ENCODE peak calls at places on chromosomes 4 and X, in four cellular contexts. U is breast epithelium, D is colonic mucosa, G is fibroblast of lung. E is an unnamed sample.
A peak's percentile ranks its signal among the peaks of the same experiment; 100 is the strongest.

GRCh38 chrX:69503835-69504625 is at the start of gene NALF2:
- DNase-seq in G (peak; percentile 32), D (peak; percentile 45), U (no peak), E (peak; percentile 50)

GRCh38 chrX:115392031-115392430 is 102.5 kb downstream of the LUZP4 start:
- DNase-seq in U (no peak), G (no peak), D (no peak), E (no peak)

GRCh38 chrX:8731579-8732395 is at the start of gene ANOS1:
- DNase-seq in D (no peak), U (no peak), G (peak; percentile 11), E (peak; percentile 56)

GRCh38 chr4:169017971-169018370 is 7.9 kb upstream of the CBR4 start:
- DNase-seq in G (no peak), U (no peak), D (no peak), E (no peak)

GRCh38 chrX:48636286-48636685 is 39.0 kb downstream of the WDR13 start:
- DNase-seq in D (no peak), G (no peak), U (no peak), E (no peak)

GRCh38 chr4:70365479-70365878 is 4.9 kb downstream of the SMR3A start:
- DNase-seq in G (no peak), U (no peak), D (no peak), E (peak; percentile 13)

GRCh38 chrX:40177942-40178715 is 80.4 kb upstream of the BCOR start:
- DNase-seq in U (no peak), G (no peak), D (no peak), E (no peak)

GRCh38 chr4:171851295-171851694 is 38.1 kb downstream of the GALNTL6 start:
- DNase-seq in U (no peak), D (no peak), G (no peak), E (no peak)

GRCh38 chr4:93791570-93792195 is 36.9 kb upstream of the ATOH1 start:
- DNase-seq in U (no peak), D (peak; percentile 69), G (peak; percentile 62), E (peak; percentile 70)

GRCh38 chr4:150679767-150680088 is 97.8 kb downstream of the MAB21L2 start:
- DNase-seq in D (no peak), G (no peak), U (no peak), E (no peak)

GRCh38 chr4:82745173-82745842 is 53.3 kb downstream of the SCD5 start:
- DNase-seq in U (peak; percentile 23), D (no peak), G (no peak), E (no peak)

GRCh38 chr4:15427715-15428114 is at the start of gene C1QTNF7:
- DNase-seq in U (no peak), D (no peak), G (peak; percentile 35), E (no peak)

GRCh38 chr4:158253350-158253980 is 43.2 kb downstream of the TMEM144 start:
- DNase-seq in D (peak; percentile 60), G (peak; percentile 71), U (peak; percentile 39), E (peak; percentile 72)

GRCh38 chrX:13938053-13938765 is 91.5 kb downstream of the GEMIN8 start:
- DNase-seq in U (peak; percentile 48), D (peak; percentile 47), G (peak; percentile 8), E (peak; percentile 10)

GRCh38 chr4:129064717-129065116 is 28.6 kb downstream of the SCLT1 start:
- DNase-seq in G (peak; percentile 91), D (no peak), U (no peak), E (peak; percentile 75)

GRCh38 chrX:139702658-139703057 is 5.3 kb downstream of the MCF2 start:
- DNase-seq in U (no peak), D (no peak), G (no peak), E (no peak)

GRCh38 chrX:154534526-154535322 is 11.9 kb downstream of the G6PD start:
- DNase-seq in D (peak; percentile 91), G (peak; percentile 81), U (peak; percentile 81), E (peak; percentile 85)

GRCh38 chr4:13821522-13821921 is 194.0 kb upstream of the BOD1L1 start:
- DNase-seq in U (no peak), G (no peak), D (no peak), E (peak; percentile 34)

GRCh38 chr4:41106081-41106480 is 108.3 kb downstream of the APBB2 start:
- DNase-seq in U (no peak), D (no peak), G (no peak), E (no peak)

GRCh38 chr4:5870701-5871100 is 22.2 kb downstream of the CRMP1 start:
- DNase-seq in U (no peak), G (no peak), D (no peak), E (no peak)

GRCh38 chr4:155805016-155805415 is 46.2 kb downstream of the GUCY1B1 start:
- DNase-seq in G (peak; percentile 73), U (no peak), D (no peak), E (peak; percentile 59)

GRCh38 chrX:100368167-100368566 is 41.9 kb downstream of the PCDH19 start:
- DNase-seq in D (no peak), U (no peak), G (peak; percentile 1), E (peak; percentile 41)

GRCh38 chr4:159446266-159446976 is 343.5 kb downstream of the RAPGEF2 start:
- DNase-seq in U (no peak), G (peak; percentile 84), D (peak; percentile 18), E (peak; percentile 80)

GRCh38 chr4:173121044-173121685 is 47.4 kb upstream of the GALNT7 start:
- DNase-seq in U (no peak), D (peak; percentile 65), G (peak; percentile 6), E (peak; percentile 9)

GRCh38 chr4:173130671-173131070 is 37.9 kb upstream of the GALNT7 start:
- DNase-seq in U (no peak), G (no peak), D (no peak), E (no peak)

GRCh38 chr4:173128199-173128890 is 40.3 kb upstream of the GALNT7 start:
- DNase-seq in D (no peak), G (no peak), U (no peak), E (no peak)

GRCh38 chr4:173124209-173124865 is 44.3 kb upstream of the GALNT7 start:
- DNase-seq in U (no peak), G (no peak), D (no peak), E (no peak)

GRCh38 chr4:173125216-173125812 is 43.3 kb upstream of the GALNT7 start:
- DNase-seq in G (no peak), D (no peak), U (no peak), E (no peak)
- H3K27me3 ChIP-seq in G (no peaks in the 10 kb centered on the region), D (no peaks in the 10 kb centered on the region), U (no peaks in the 10 kb centered on the region), E (no peaks in the 10 kb centered on the region)

DNA sequence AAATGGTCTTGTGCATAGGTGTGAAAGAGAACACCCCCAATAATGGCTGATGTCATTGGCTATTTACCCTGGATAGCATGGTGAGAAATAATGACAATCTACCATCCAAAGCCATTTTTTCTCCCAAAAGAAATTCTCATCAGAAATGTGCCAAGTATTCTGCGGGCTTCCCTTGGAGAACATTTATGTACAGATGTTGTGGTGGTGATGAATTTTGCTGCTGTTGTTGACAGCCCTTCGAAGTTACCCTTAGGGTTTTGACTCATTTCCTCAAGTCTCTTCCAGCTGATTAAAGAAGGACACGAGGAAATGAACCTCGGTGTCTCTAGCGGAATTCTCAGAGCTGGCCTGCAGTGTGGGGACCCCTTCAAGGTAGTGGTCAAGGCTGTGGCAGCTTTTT is 3.4 kb downstream of the KIT start:
- DNase-seq in U (no peak), G (no peak), D (no peak), E (peak; percentile 66)
- H3K4me3 ChIP-seq in U (no peak overlapping the region), G (no peak overlapping the region), D (no peak overlapping the region), E (no peak overlapping the region)

DNA sequence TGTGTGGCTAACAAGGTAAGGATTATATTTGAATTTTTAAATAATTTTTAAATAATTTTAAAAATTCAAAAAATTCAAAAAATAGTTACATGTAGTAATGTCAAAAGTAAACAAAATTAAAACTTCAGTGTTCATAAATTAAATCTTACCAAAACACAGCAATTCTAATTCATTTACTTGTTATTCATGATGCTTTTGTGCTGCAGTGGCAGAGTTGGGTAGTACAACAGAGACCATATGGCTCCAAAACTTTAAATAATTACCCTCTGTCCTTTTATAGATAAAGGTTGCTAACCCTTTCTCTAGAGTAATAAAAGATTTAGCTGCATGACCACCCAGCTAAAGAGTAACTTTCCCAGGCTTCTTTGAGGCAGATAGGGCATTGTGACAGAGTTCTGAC is 1355.6 kb downstream of the FSTL5 start:
- DNase-seq in U (no peak), G (no peak), D (no peak), E (no peak)
- TF ChIP-seq CTCF in U (no peak), G (no peak), D (no peak), E (no peak)

DNA sequence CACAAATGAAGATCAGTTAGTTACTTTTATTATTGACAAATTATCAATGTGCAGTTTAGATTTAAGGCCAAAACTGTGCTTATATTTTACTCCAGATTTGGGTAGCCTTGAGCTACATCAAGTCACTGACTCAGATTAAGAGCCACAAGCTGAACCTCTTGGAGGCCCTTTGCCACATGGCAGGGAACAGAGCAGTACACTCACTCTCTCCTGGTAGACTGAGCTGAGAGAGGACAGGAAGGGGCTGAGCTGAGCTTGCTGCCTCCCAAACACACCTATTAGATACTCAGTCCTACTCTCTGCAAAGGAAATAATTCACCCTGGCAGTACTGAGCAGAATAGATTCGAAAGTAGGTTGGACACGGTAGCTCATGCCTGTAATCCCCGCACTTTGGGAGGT is 7.8 kb downstream of the STAP1 start:
- DNase-seq in D (no peak), U (no peak), G (no peak), E (no peak)
- H3K27me3 ChIP-seq in D (no peaks in the 10 kb centered on the region), U (no peaks in the 10 kb centered on the region), G (no peaks in the 10 kb centered on the region), E (no peaks in the 10 kb centered on the region)

DNA sequence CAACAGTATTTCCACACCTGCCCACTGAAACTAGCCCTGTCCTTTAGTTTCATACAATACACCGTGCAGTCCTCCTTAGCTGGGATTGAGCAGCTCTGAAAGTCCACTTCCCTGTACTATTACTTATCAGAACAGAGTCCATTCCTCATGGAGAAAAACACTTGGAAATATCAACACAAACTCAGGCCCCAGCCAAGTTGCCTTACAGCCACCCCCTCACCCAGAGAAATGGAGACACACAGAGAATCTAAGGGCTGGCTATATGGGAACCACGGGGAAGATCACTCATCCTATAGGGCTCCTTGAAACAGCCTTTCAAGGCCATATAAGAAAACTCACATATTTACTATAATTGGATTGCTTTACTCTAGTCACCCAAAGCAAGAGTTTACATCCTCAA is 1.9 kb downstream of the SCARB2 start:
- DNase-seq in G (no peak), U (no peak), D (peak; percentile 21), E (no peak)
- H3K4me3 ChIP-seq in G (peak overlapping the region; percentile 93), U (peak overlapping the region; percentile 74), D (peak overlapping the region; percentile 79), E (peak overlapping the region; percentile 90)

DNA sequence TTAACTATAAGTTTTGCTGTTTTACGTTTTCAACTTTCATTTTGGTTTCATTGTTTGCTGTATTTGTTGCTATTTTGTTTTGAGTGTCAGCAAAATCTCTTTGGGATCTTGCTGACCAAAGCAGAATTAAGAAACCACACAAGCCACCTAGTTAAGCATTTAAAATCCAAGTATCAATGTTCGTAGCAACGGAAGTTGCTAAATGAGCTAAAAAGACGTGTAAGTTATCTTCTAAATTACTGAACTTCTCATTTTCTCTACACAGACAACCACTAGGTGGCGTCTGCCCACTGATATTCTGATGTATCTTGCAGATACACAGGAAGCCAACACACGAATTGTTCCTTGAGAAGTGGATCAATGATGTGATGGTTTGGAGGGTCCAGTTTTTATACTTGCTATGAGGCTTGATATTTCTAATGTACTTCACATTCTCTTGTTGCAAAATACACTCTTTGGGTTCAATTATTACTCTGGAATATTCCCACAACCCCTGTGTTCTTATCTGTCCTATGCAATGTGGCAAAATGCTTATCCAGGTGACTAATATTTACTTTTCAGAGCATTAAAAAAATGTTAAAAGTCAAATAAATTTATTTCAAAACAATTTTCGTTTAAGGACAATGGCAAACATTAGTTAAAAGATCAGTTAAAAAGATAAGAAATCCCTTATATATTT is 250.5 kb downstream of the TECRL start:
- DNase-seq in U (no peak), D (peak; percentile 44), G (peak; percentile 61), E (peak; percentile 90)
- TF ChIP-seq CTCF in U (peak; percentile 56), D (peak; percentile 47), G (peak; percentile 26), E (peak; percentile 98)